ENCODE peak calls at places on chromosomes 11 and 22, in eight cellular contexts. V, R, D, S, K, P, U and X are unnamed samples.

GRCh38 chr22:24482586-24482985 is 12.5 kb upstream of the UPB1 start:
- DNase-seq in D (no peak), V (no peak), R (no peak), U (no peak), K (no peak), P (no peak), S (no peak), X (peak)

GRCh38 chr11:2898366-2899079 is 12.9 kb upstream of the CDKN1C start:
- DNase-seq in P (peak), K (no peak), S (peak), D (peak), V (peak), R (peak), U (peak), X (no peak)

GRCh38 chr11:61297741-61298140 is 2.6 kb upstream of the VWCE start:
- DNase-seq in D (no peak), P (no peak), K (peak), S (no peak), R (no peak), U (peak), V (peak), X (peak)

GRCh38 chr11:19658344-19658743 is 54.3 kb upstream of the NAV2 start:
- DNase-seq in D (no peak), S (no peak), V (no peak), U (no peak), R (no peak), P (no peak), K (no peak), X (no peak)

GRCh38 chr11:133570376-133570775 is 38.1 kb upstream of the OPCML start:
- DNase-seq in D (no peak), S (no peak), U (no peak), K (no peak), P (no peak), V (no peak), R (no peak), X (no peak)

GRCh38 chr11:11552688-11553087 is 69.1 kb downstream of the GALNT18 start:
- DNase-seq in V (no peak), R (peak), S (no peak), P (no peak), K (no peak), U (no peak), D (no peak), X (no peak)

GRCh38 chr11:103257360-103257759 is 148.1 kb downstream of the DYNC2H1 start:
- DNase-seq in P (no peak), U (no peak), R (no peak), K (no peak), S (no peak), V (no peak), D (no peak), X (no peak)

GRCh38 chr11:69243496-69244200 is 50.3 kb upstream of the MYEOV start:
- DNase-seq in U (no peak), D (no peak), K (no peak), V (no peak), R (no peak), P (no peak), S (no peak), X (no peak)

GRCh38 chr11:121367434-121367833 is 74.9 kb downstream of the SC5D start:
- DNase-seq in D (no peak), P (no peak), K (no peak), V (no peak), S (no peak), R (no peak), U (no peak), X (no peak)

GRCh38 chr11:94791216-94791889 is 23.2 kb downstream of the AMOTL1 start:
- DNase-seq in S (no peak), U (no peak), P (no peak), V (no peak), K (no peak), R (no peak), D (no peak), X (no peak)

GRCh38 chr11:130782361-130783221 is 133.7 kb downstream of the SNX19 start:
- DNase-seq in S (no peak), K (no peak), U (no peak), P (peak), D (no peak), V (no peak), R (no peak), X (no peak)

GRCh38 chr11:122214080-122214479 is 98.1 kb upstream of the BLID start:
- DNase-seq in R (no peak), U (no peak), K (no peak), P (no peak), S (no peak), D (no peak), V (no peak), X (no peak)

GRCh38 chr22:42336527-42337227 is 66.2 kb upstream of the TCF20 start:
- DNase-seq in D (no peak), R (no peak), U (no peak), V (no peak), S (no peak), K (no peak), P (no peak), X (no peak)

GRCh38 chr11:125369808-125370207 is 126.3 kb downstream of the FEZ1 start:
- DNase-seq in S (no peak), U (no peak), V (no peak), K (no peak), D (no peak), R (no peak), P (no peak), X (no peak)

GRCh38 chr11:111422494-111423249 is 43.6 kb upstream of the POU2AF1 start:
- DNase-seq in D (peak), V (no peak), U (no peak), S (peak), R (peak), K (no peak), P (no peak), X (no peak)

GRCh38 chr11:133153031-133153430 is 379.3 kb downstream of the OPCML start:
- DNase-seq in D (no peak), K (no peak), R (no peak), V (no peak), P (no peak), U (no peak), S (no peak), X (no peak)

GRCh38 chr11:120750647-120751419 is 239.3 kb downstream of the GRIK4 start:
- DNase-seq in D (no peak), S (no peak), R (no peak), P (no peak), U (no peak), V (no peak), K (no peak), X (no peak)

GRCh38 chr11:11461473-11461872 is 108.4 kb upstream of the CSNK2A3 start:
- DNase-seq in S (no peak), V (no peak), P (no peak), R (no peak), D (peak), U (no peak), K (no peak), X (no peak)